ENCODE peak calls at places on chromosomes 12 and 14, in nine cellular contexts. K, Q, O, B, N, F, I, M and V are unnamed samples.
A peak's percentile ranks its signal among the peaks of the same experiment; 100 is the strongest.

GRCh38 chr12:106291342-106291741 is 11.2 kb upstream of the TCP11L2 start:
- DNase-seq in K (peak; percentile 83), Q (no peak), O (no peak), B (no peak), N (no peak), F (no peak), I (no peak), M (no peak), V (no peak)

GRCh38 chr12:127509066-127509778 is 757.7 kb upstream of the TMEM132C start:
- DNase-seq in K (no peak), Q (no peak), O (no peak), B (peak; percentile 42), N (no peak), F (peak; percentile 19), I (no peak), M (no peak), V (no peak)

GRCh38 chr14:32074887-32075572 is 2.1 kb upstream of the ARHGAP5 start:
- DNase-seq in K (no peak), Q (no peak), O (no peak), B (no peak), N (peak; percentile 23), F (peak; percentile 8), I (no peak), M (peak; percentile 30), V (no peak)

GRCh38 chr12:1773937-1774655 is 46.3 kb upstream of the LRTM2 start:
- DNase-seq in K (no peak), Q (no peak), O (no peak), B (no peak), N (no peak), F (no peak), I (no peak), M (no peak), V (no peak)

GRCh38 chr12:25054783-25055144 is 105.9 kb upstream of the BCAT1 start:
- DNase-seq in K (peak; percentile 91), Q (peak; percentile 11), O (peak; percentile 17), B (no peak), N (no peak), F (no peak), I (no peak), M (no peak), V (peak; percentile 41)

GRCh38 chr14:50351016-50351415 is 38.9 kb downstream of the DMAC2L start:
- DNase-seq in K (no peak), Q (no peak), O (no peak), B (no peak), N (no peak), F (peak; percentile 81), I (no peak), M (no peak), V (no peak)

GRCh38 chr14:103029936-103030335 is 27.4 kb downstream of the CDC42BPB start:
- DNase-seq in K (no peak), Q (no peak), O (no peak), B (no peak), N (no peak), F (no peak), I (no peak), M (no peak), V (no peak)

GRCh38 chr12:132525833-132526455 is 36.0 kb downstream of the FBRSL1 start:
- DNase-seq in K (no peak), Q (no peak), O (no peak), B (no peak), N (no peak), F (no peak), I (no peak), M (no peak), V (no peak)

GRCh38 chr14:74049886-74050495 is 30.8 kb downstream of the BBOF1 start:
- DNase-seq in K (no peak), Q (no peak), O (no peak), B (no peak), N (no peak), F (no peak), I (no peak), M (no peak), V (no peak)

GRCh38 chr14:88168498-88169165 is 154.4 kb downstream of the KCNK10 start:
- DNase-seq in K (peak; percentile 42), Q (peak; percentile 39), O (peak; percentile 29), B (peak; percentile 21), N (peak; percentile 50), F (peak; percentile 56), I (no peak), M (peak; percentile 27), V (peak; percentile 50)

GRCh38 chr14:54567224-54567633 is 301 bp downstream of the SAMD4A start:
- DNase-seq in K (no peak), Q (no peak), O (no peak), B (no peak), N (no peak), F (peak; percentile 52), I (peak; percentile 23), M (no peak), V (no peak)

GRCh38 chr12:121138284-121138683 is 5.6 kb downstream of the P2RX7 start:
- DNase-seq in K (no peak), Q (no peak), O (no peak), B (no peak), N (no peak), F (no peak), I (no peak), M (no peak), V (no peak)

GRCh38 chr14:56160058-56160457 is 41.8 kb downstream of the PELI2 start:
- DNase-seq in K (no peak), Q (no peak), O (no peak), B (no peak), N (no peak), F (no peak), I (no peak), M (no peak), V (no peak)

GRCh38 chr12:39103552-39104165 is 198.3 kb upstream of the CPNE8 start:
- DNase-seq in K (peak; percentile 87), Q (no peak), O (no peak), B (peak; percentile 52), N (peak; percentile 59), F (peak; percentile 85), I (peak; percentile 18), M (peak; percentile 71), V (no peak)

GRCh38 chr12:21538259-21538658 is 12.2 kb downstream of the SPX start:
- DNase-seq in K (peak; percentile 14), Q (no peak), O (no peak), B (no peak), N (no peak), F (no peak), I (no peak), M (no peak), V (no peak)

GRCh38 chr14:55977346-55977745 is 140.9 kb upstream of the PELI2 start:
- DNase-seq in K (no peak), Q (no peak), O (no peak), B (no peak), N (no peak), F (no peak), I (no peak), M (no peak), V (no peak)

GRCh38 chr12:57846285-57846576 is 298 bp downstream of the CTDSP2 start:
- DNase-seq in K (peak; percentile 55), Q (peak; percentile 30), O (no peak), B (no peak), N (no peak), F (no peak), I (no peak), M (no peak), V (no peak)

GRCh38 chr12:64618953-64619590 is 8.8 kb downstream of the RASSF3 start:
- DNase-seq in K (peak; percentile 33), Q (no peak), O (no peak), B (no peak), N (no peak), F (peak; percentile 18), I (no peak), M (no peak), V (no peak)

GRCh38 chr14:85399196-85399595 is 130.7 kb upstream of the FLRT2 start:
- DNase-seq in K (no peak), Q (no peak), O (no peak), B (no peak), N (no peak), F (no peak), I (no peak), M (no peak), V (no peak)

GRCh38 chr14:78849952-78850351 is 679.8 kb downstream of the NRXN3 start:
- DNase-seq in K (no peak), Q (no peak), O (no peak), B (no peak), N (no peak), F (no peak), I (no peak), M (no peak), V (no peak)

GRCh38 chr12:29152223-29152868 is 3.3 kb downstream of the FAR2 start:
- DNase-seq in K (no peak), Q (no peak), O (no peak), B (no peak), N (no peak), F (no peak), I (no peak), M (no peak), V (no peak)

GRCh38 chr12:124831590-124831989 is 32.1 kb downstream of the SCARB1 start:
- DNase-seq in K (no peak), Q (no peak), O (no peak), B (no peak), N (no peak), F (no peak), I (no peak), M (no peak), V (no peak)

GRCh38 chr12:12240671-12241345 is 26.0 kb downstream of the LRP6 start:
- DNase-seq in K (peak; percentile 50), Q (no peak), O (no peak), B (no peak), N (peak; percentile 96), F (no peak), I (no peak), M (no peak), V (no peak)

GRCh38 chr12:11953523-11953922 is 117.2 kb upstream of the BCL2L14 start:
- DNase-seq in K (no peak), Q (no peak), O (no peak), B (no peak), N (no peak), F (no peak), I (no peak), M (no peak), V (no peak)

GRCh38 chr12:88418856-88419497 is 161.3 kb downstream of the KITLG start:
- DNase-seq in K (peak; percentile 33), Q (no peak), O (no peak), B (no peak), N (no peak), F (no peak), I (no peak), M (no peak), V (no peak)

GRCh38 chr12:125983784-125984510 is 918.7 kb downstream of the AACS start:
- DNase-seq in K (peak; percentile 4), Q (no peak), O (no peak), B (no peak), N (no peak), F (no peak), I (no peak), M (peak; percentile 33), V (no peak)